ENCODE peak calls at places on chromosome 13, in four cellular contexts. T is heart left ventricle, K is body of pancreas, U is lower leg skin. A is an unnamed sample.

GRCh38 chr13:94351292-94352000 is 128.0 kb downstream of the DCT start:
- DNase-seq in T (no peak), K (no peak), U (no peak), A (peak; percentile 31)

GRCh38 chr13:46728777-46729176 is 68.2 kb downstream of the ESD start:
- DNase-seq in T (no peak), K (no peak), U (no peak), A (no peak)

GRCh38 chr13:66225071-66225470 is 1005.1 kb downstream of the PCDH9 start:
- DNase-seq in T (no peak), K (no peak), U (no peak), A (no peak)

GRCh38 chr13:102726430-102726829 is 31.6 kb upstream of the METTL21C start:
- DNase-seq in T (no peak), K (no peak), U (no peak), A (no peak)

GRCh38 chr13:85985791-85986190 is 186.6 kb upstream of the SLITRK6 start:
- DNase-seq in T (no peak), K (no peak), U (no peak), A (no peak)

GRCh38 chr13:82833928-82834327 is 1048.3 kb downstream of the SLITRK1 start:
- DNase-seq in T (no peak), K (no peak), U (no peak), A (no peak)

GRCh38 chr13:42880241-42880640 is 98.9 kb downstream of the FAM216B start:
- DNase-seq in T (peak; percentile 35), K (no peak), U (no peak), A (no peak)

GRCh38 chr13:44703371-44703770 is 127.2 kb upstream of the TSC22D1 start:
- DNase-seq in T (no peak), K (no peak), U (peak; percentile 12), A (no peak)

GRCh38 chr13:106755542-106755941 is 187.6 kb upstream of the ARGLU1 start:
- DNase-seq in T (no peak), K (no peak), U (no peak), A (no peak)

GRCh38 chr13:44971656-44972595 is 17.3 kb downstream of the NUFIP1 start:
- DNase-seq in T (no peak), K (no peak), U (no peak), A (no peak)

GRCh38 chr13:111875922-111876321 is 191.0 kb upstream of the SOX1 start:
- DNase-seq in T (no peak), K (no peak), U (no peak), A (no peak)

GRCh38 chr13:102293723-102294122 is 108.1 kb downstream of the FGF14 start:
- DNase-seq in T (no peak), K (no peak), U (no peak), A (no peak)

GRCh38 chr13:42176286-42176685 is 95.7 kb upstream of the AKAP11 start:
- DNase-seq in T (no peak), K (no peak), U (no peak), A (no peak)

GRCh38 chr13:41004875-41005693 is 14.0 kb downstream of the ELF1 start:
- DNase-seq in T (no peak), K (no peak), U (no peak), A (no peak)
- TF ChIP-seq POLR2A in T (no peak), K (no peak), U (no peak), A (no peak)

GRCh38 chr13:28655566-28655965 is 3.4 kb upstream of the POMP start:
- DNase-seq in T (no peak), K (no peak), U (no peak), A (no peak)

GRCh38 chr13:28657784-28658538 is 969 bp upstream of the POMP start:
- DNase-seq in T (no peak), K (no peak), U (no peak), A (no peak)

GRCh38 chr13:28659611-28659970 is 661 bp downstream of the POMP start:
- DNase-seq in T (no peak), K (no peak), U (no peak), A (no peak)

GRCh38 chr13:28658539-28658795 is 463 bp upstream of the POMP start:
- DNase-seq in T (no peak), K (no peak), U (no peak), A (no peak)

GRCh38 chr13:28658796-28659610 is at the start of gene POMP:
- DNase-seq in T (peak; percentile 97), K (peak; percentile 87), U (peak; percentile 99), A (peak; percentile 70)
- TF ChIP-seq POLR2A in T (peak; percentile 89), K (peak; percentile 95), U (no peak), A (peak; percentile 95)

GRCh38 chr13:28049215-28049614 is 51.2 kb downstream of the FLT3 start:
- DNase-seq in T (no peak), K (no peak), U (no peak), A (no peak)
- TF ChIP-seq POLR2A in T (no peak), K (no peak), U (no peak), A (no peak)

DNA sequence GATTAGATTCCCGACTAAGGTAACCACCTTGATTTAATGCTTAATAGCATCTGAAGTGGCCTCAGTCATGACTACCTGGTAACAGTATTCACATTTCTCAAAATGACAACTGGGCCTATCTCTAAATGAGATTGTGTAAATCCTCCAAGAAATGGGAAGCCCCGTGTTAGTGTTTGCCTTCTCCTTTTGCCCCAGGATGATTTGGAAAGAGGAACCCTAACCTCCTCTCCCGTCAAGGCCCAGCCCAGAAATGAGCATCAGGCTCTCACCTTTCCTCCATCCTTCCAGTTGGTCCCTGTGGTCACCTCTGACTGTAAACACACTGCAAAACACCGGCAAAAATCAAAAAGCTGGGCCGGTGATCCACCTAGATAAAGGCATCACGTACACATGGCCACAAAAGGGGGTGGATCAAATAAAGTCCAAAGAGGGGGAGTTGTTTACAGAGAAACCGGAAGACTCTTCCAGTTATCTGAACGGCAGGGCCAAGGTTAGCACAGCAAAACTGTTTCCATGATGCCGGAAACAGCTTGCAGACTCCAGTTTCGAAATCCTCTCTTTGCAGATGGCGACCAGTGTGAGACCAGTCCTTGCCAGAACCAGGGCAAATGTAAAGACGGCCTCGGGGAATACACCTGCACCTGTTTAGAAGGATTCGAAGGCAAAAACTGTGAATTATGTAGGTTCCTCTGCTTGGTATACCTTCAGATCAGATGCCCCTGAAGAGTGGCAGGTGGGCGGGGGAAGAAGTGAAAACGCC is 16.4 kb downstream of the F10 start:
- DNase-seq in T (no peak), K (no peak), U (peak; percentile 52), A (no peak)
- TF ChIP-seq POLR2A in T (no peak), K (no peak), U (no peak), A (no peak)

A was measured in H54.